ENCODE peak calls at places on chromosomes 16 and 17, in seven cellular contexts. C, J, G, P, Q, B and X are unnamed samples.

GRCh38 chr16:30368792-30369090 is 1.6 kb downstream of the TBC1D10B start:
- DNase-seq in C (no peak), J (no peak), G (no peak), P (no peak), Q (no peak), B (no peak), X (no peak)

GRCh38 chr17:83171661-83172060 is 92.3 kb downstream of the METRNL start:
- DNase-seq in C (peak; percentile 2), J (no peak), G (peak; percentile 53), P (peak; percentile 19), Q (no peak), B (no peak), X (peak; percentile 12)

GRCh38 chr16:38941-39892 is 14.2 kb downstream of the POLR3K start:
- DNase-seq in C (peak; percentile 59), J (peak; percentile 48), G (no peak), P (no peak), Q (peak; percentile 49), B (no peak), X (no peak)

GRCh38 chr17:75576661-75577060 is 10.9 kb upstream of the MYO15B start:
- DNase-seq in C (no peak), J (no peak), G (no peak), P (no peak), Q (no peak), B (no peak), X (no peak)

GRCh38 chr17:28570716-28571254 is 539 bp downstream of the PIGS start:
- DNase-seq in C (peak; percentile 52), J (no peak), G (no peak), P (peak; percentile 58), Q (peak; percentile 60), B (no peak), X (peak; percentile 35)

GRCh38 chr16:2987854-2988253 is 7.6 kb upstream of the PKMYT1 start:
- DNase-seq in C (no peak), J (no peak), G (no peak), P (no peak), Q (no peak), B (no peak), X (no peak)

GRCh38 chr16:86224126-86224525 is 286.2 kb upstream of the FOXF1 start:
- DNase-seq in C (no peak), J (no peak), G (no peak), P (no peak), Q (no peak), B (no peak), X (no peak)

GRCh38 chr17:56510554-56511342 is 82.8 kb upstream of the NOG start:
- DNase-seq in C (no peak), J (no peak), G (no peak), P (no peak), Q (peak; percentile 54), B (no peak), X (no peak)

GRCh38 chr17:15659663-15660062 is 24.4 kb downstream of the TRIM16 start:
- DNase-seq in C (no peak), J (peak; percentile 87), G (no peak), P (no peak), Q (no peak), B (no peak), X (no peak)

GRCh38 chr16:53082509-53082908 is 27.7 kb downstream of the CHD9 start:
- DNase-seq in C (no peak), J (no peak), G (no peak), P (no peak), Q (no peak), B (no peak), X (peak; percentile 32)

GRCh38 chr16:53081032-53081424 is 26.2 kb downstream of the CHD9 start:
- DNase-seq in C (no peak), J (no peak), G (no peak), P (no peak), Q (no peak), B (no peak), X (no peak)

GRCh38 chr16:53078765-53079484 is 24.1 kb downstream of the CHD9 start:
- DNase-seq in C (no peak), J (no peak), G (no peak), P (no peak), Q (no peak), B (no peak), X (no peak)

GRCh38 chr16:53081686-53082407 is 27.1 kb downstream of the CHD9 start:
- DNase-seq in C (no peak), J (no peak), G (no peak), P (no peak), Q (no peak), B (no peak), X (no peak)

GRCh38 chr16:53080345-53081031 is 25.7 kb downstream of the CHD9 start:
- DNase-seq in C (no peak), J (peak; percentile 91), G (peak; percentile 87), P (no peak), Q (no peak), B (peak; percentile 81), X (no peak)
- H3K4me3 ChIP-seq in C (no peak overlapping the region), J (peak overlapping the region; percentile 13), G (peak overlapping the region; percentile 49), P (no peak overlapping the region), Q (peak overlapping the region; percentile 5), B (peak overlapping the region; percentile 5), X (no peak overlapping the region)

GRCh38 chr17:45784293-45784582 is at the start of gene CRHR1:
- DNase-seq in C (no peak), J (no peak), G (no peak), P (peak; percentile 58), Q (no peak), B (no peak), X (no peak)

GRCh38 chr17:45784583-45785372 is 658 bp downstream of the CRHR1 start:
- DNase-seq in C (peak; percentile 29), J (peak; percentile 14), G (no peak), P (peak; percentile 79), Q (no peak), B (no peak), X (no peak)

GRCh38 chr17:45787044-45787443 is 2.9 kb downstream of the CRHR1 start:
- DNase-seq in C (no peak), J (peak; percentile 45), G (no peak), P (no peak), Q (no peak), B (no peak), X (no peak)

GRCh38 chr17:45786349-45786748 is 2.2 kb downstream of the CRHR1 start:
- DNase-seq in C (no peak), J (no peak), G (no peak), P (no peak), Q (no peak), B (no peak), X (no peak)

DNA sequence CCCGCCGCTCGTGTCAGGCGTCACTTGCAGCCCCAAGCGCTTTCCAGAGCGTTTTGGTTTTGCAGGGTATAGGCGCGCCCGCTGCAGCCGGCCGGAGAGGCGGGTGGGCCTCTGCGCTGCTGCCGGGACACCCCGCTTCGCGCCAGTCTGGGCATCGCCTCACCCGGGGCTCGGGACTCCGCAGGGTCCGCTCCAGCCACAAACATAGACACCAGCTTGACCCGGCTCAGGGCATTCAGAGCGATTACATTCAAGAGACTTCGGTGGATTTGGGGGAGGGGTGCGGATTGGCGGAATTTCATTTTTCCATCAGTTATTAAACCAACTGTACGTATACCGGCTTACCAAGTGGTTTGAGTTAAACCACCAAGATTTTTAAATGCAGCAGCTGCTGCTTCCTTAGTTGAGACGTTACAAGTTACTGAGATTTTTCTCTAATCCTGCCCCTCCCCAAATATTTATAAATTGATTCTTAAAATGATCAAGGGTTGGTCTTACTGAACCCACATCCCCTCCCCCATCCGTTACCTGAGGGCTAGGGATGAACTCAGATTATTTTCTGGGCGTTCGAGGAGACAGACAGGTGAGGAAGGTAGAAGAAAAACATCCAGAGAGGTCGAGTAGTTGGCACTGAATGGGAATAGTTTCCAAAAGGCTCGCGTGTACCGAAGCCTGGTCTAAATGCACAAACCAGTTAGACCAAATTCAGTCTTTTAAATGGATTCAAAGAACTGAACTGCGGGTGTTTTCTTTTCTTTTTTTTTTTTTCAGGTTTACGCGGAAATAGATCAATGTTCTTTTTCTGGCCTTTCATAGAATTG is 1.5 kb downstream of the CRHR1 start:
- DNase-seq in C (no peak), J (no peak), G (no peak), P (peak; percentile 65), Q (no peak), B (no peak), X (no peak)
- H3K4me3 ChIP-seq in C (peak overlapping the region; percentile 43), J (no peak overlapping the region), G (peak overlapping the region; percentile 73), P (peak overlapping the region; percentile 80), Q (peak overlapping the region; percentile 51), B (peak overlapping the region; percentile 30), X (peak overlapping the region; percentile 55)

GRCh38 chr17:44651228-44651627 is 5.0 kb upstream of the MEIOC start:
- DNase-seq in C (no peak), J (no peak), G (no peak), P (no peak), Q (no peak), B (no peak), X (no peak)

GRCh38 chr17:44653384-44653783 is 2.9 kb upstream of the MEIOC start:
- DNase-seq in C (no peak), J (no peak), G (no peak), P (no peak), Q (no peak), B (no peak), X (no peak)

GRCh38 chr17:44653954-44654353 is 2.3 kb upstream of the MEIOC start:
- DNase-seq in C (no peak), J (no peak), G (no peak), P (no peak), Q (no peak), B (no peak), X (no peak)

GRCh38 chr17:44652727-44653126 is 3.5 kb upstream of the MEIOC start:
- DNase-seq in C (no peak), J (no peak), G (no peak), P (no peak), Q (no peak), B (no peak), X (no peak)

DNA sequence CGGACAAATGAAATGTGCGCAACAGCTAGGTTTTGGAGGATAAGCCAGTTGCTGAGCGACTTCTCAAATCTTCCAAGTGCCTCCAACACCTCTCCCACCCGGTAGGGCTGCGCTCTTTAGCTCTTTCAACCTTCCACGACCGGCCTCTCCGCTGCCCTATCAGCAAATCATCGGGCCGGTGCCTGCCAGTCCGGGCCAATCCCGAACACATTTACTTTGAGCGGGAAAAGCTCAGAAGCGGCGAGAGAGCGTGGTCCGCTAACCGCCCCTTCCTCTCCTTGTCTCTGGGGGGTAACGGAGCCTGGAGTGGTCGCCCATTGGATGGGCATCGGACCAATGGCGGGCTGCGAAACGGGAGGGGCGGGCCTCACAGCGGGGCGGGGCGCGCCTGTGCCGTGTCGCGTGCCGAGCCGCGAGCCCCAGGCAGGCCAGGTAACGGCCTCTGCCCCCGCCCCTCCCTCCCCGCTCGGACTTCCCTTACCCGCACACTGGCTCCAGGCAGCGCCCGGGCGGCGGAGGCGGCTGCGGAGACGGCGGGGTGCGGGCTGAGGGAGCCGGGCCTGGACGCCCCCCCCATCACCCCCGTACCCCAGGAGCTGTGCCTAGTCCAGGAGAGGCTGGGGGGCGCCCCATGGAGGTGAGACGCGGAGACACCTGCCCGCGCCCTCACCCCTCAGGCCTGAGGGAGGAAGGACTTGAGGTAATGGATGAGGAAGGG is at the start of gene MEIOC:
- DNase-seq in C (peak; percentile 16), J (peak; percentile 9), G (no peak), P (peak; percentile 80), Q (no peak), B (no peak), X (no peak)
- H3K4me3 ChIP-seq in C (no peak within 1 kb of the TSS), J (no peak within 1 kb of the TSS), G (peak within 1 kb of the TSS; percentile 61), P (peak within 1 kb of the TSS; percentile 42), Q (peak within 1 kb of the TSS; percentile 15), B (peak within 1 kb of the TSS; percentile 32), X (peak within 1 kb of the TSS; percentile 17)

DNA sequence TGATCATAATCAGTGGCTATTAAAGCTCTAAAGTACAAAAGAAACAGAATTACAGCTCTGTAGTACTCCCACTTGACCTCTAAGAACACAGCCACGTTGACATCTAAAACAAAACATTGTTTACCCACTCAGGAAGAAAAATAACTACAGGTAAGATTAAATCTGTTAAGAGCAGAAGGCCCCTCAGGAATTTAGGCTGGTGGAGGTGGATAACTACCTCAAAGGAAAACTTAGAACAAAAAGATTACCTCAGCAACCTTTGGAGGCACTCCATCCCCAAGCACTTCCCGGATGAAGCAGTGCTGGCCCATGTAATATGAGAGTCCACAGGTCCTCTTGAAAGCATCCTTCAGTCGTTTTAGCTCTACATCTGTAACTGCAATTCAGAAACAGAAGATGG is 46.7 kb downstream of the USP32 start:
- DNase-seq in C (no peak), J (no peak), G (no peak), P (no peak), Q (no peak), B (no peak), X (no peak)
- H3K4me3 ChIP-seq in C (no peak overlapping the region), J (no peak overlapping the region), G (no peak overlapping the region), P (no peak overlapping the region), Q (no peak overlapping the region), B (no peak overlapping the region), X (no peak overlapping the region)